ENCODE peak calls at places on chromosome 7, in six cellular contexts. N is brain microvascular endothelial cell, U is psoas muscle, E is stomach, K is ovary, T is right cardiac atrium. P is an unnamed sample.

GRCh38 chr7:101676062-101676461 is 47.0 kb upstream of the MYL10 start:
- DNase-seq in T (peak; percentile 19), U (no peak), K (no peak), N (no peak), E (no peak), P (no peak)

GRCh38 chr7:50528266-50529092 is 36.7 kb downstream of the DDC start:
- DNase-seq in U (no peak), E (no peak), T (no peak), N (no peak), K (no peak), P (no peak)

GRCh38 chr7:98467570-98468312 is 66.9 kb upstream of the BAIAP2L1 start:
- DNase-seq in K (no peak), E (no peak), U (no peak), T (no peak), N (no peak), P (no peak)

GRCh38 chr7:39587393-39587792 is 21.2 kb downstream of the YAE1 start:
- DNase-seq in U (no peak), T (no peak), K (no peak), E (no peak), N (peak; percentile 53), P (peak; percentile 55)

GRCh38 chr7:16644987-16645592 is 464 bp downstream of the ANKMY2 start:
- DNase-seq in N (no peak), U (no peak), T (peak; percentile 70), E (peak; percentile 27), K (peak; percentile 70), P (no peak)

GRCh38 chr7:101906291-101907260 is 89.2 kb downstream of the CUX1 start:
- DNase-seq in K (no peak), E (no peak), N (no peak), U (no peak), T (no peak), P (no peak)

GRCh38 chr7:130369110-130369711 is 11.1 kb upstream of the CPA1 start:
- DNase-seq in T (no peak), N (peak; percentile 78), E (no peak), K (peak; percentile 62), U (no peak), P (no peak)

GRCh38 chr7:116633131-116633988 is 38.6 kb upstream of the MET start:
- DNase-seq in T (no peak), K (peak; percentile 21), N (no peak), E (no peak), U (peak; percentile 79), P (peak; percentile 95)

GRCh38 chr7:101705327-101705726 is 76.2 kb upstream of the MYL10 start:
- DNase-seq in E (no peak), K (no peak), N (no peak), T (no peak), U (no peak), P (peak; percentile 38)

GRCh38 chr7:1324028-1324900 is 91.6 kb downstream of the UNCX start:
- DNase-seq in K (no peak), E (no peak), U (no peak), T (no peak), N (no peak), P (no peak)

GRCh38 chr7:95601324-95601723 is 5.0 kb upstream of the PDK4 start:
- DNase-seq in E (no peak), N (no peak), U (no peak), K (no peak), T (no peak), P (no peak)

GRCh38 chr7:72123913-72124312 is 288.2 kb downstream of the CALN1 start:
- DNase-seq in T (no peak), E (no peak), N (no peak), U (no peak), K (no peak), P (no peak)

GRCh38 chr7:29194594-29195417 is at the start of gene CHN2:
- DNase-seq in N (peak; percentile 5), U (peak; percentile 71), E (peak; percentile 75), K (peak; percentile 64), T (peak; percentile 77), P (peak; percentile 37)

GRCh38 chr7:83101540-83101939 is 61.1 kb downstream of the PCLO start:
- DNase-seq in T (no peak), U (no peak), N (no peak), E (no peak), K (no peak), P (no peak)

GRCh38 chr7:82600601-82601000 is 157.0 kb upstream of the CACNA2D1 start:
- DNase-seq in N (no peak), T (no peak), U (no peak), K (no peak), E (no peak), P (no peak)

GRCh38 chr7:24697416-24697815 is 59.8 kb downstream of the GSDME start:
- DNase-seq in E (no peak), K (no peak), T (no peak), U (no peak), N (no peak), P (no peak)

GRCh38 chr7:88184848-88185304 is 35.0 kb downstream of the SRI start:
- DNase-seq in T (peak; percentile 38), U (no peak), K (no peak), E (no peak), N (peak; percentile 8), P (peak; percentile 86)

GRCh38 chr7:99209781-99210180 is 1.9 kb upstream of the KPNA7 start:
- DNase-seq in N (no peak), E (no peak), T (no peak), U (no peak), K (no peak), P (no peak)

GRCh38 chr7:135160858-135161653 is 9.5 kb downstream of the CYREN start:
- DNase-seq in E (no peak), K (no peak), N (no peak), T (no peak), U (no peak), P (no peak)

GRCh38 chr7:38257350-38257677 is 16.1 kb downstream of the TARP start:
- DNase-seq in N (no peak), K (no peak), U (no peak), T (no peak), E (no peak), P (no peak)

DNA sequence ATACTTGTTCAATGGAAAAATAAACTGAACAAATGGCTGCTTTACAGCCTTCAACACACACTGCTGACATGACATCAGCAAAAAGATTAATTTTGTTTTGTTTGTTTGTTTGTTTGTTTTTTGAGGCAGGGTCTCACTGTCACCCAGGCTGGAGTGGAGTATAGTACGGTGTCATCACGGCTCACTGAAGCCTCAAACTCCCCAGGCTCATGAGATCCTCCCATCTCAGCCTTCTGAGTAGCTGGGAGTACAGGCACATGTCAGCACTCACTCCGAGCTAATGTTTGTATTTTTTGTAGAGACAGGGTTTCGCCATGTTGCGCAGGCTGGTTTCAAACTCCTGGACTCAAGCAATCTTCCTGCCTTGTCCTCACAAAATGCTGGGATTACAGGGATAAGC is 10.9 kb downstream of the TARP start:
- DNase-seq in T (no peak), E (no peak), K (no peak), U (no peak), N (no peak), P (no peak)
- H3K27ac ChIP-seq in T (no peak overlapping the region), E (no peak overlapping the region), K (no peak overlapping the region), U (no peak overlapping the region), N (no peak overlapping the region), P (no peak overlapping the region)

DNA sequence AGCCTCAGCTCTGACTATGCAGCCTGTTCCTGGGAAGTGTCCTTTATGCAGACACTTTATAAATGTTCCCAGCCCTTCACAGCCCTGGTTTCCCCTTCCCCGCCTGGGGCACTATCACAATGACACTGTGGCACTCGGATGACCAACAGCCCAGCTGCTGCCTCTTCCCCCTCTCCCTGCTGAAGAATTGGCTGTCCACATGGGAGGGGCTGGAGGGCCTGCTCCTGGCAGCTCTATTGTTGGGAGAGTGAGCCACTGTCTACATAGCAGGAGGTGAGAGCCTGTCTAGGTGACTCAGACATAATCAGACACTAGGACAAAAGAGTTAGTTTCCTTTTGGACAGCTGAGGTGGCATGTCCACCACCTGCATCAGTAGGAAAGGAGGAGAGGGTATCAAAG is 437.5 kb downstream of the PLXNA4 start:
- DNase-seq in N (no peak), E (no peak), K (no peak), U (peak; percentile 61), T (no peak), P (peak; percentile 61)
- H3K27ac ChIP-seq in N (no peak overlapping the region), E (no peak overlapping the region), K (no peak overlapping the region), U (peak overlapping the region; percentile 30), T (no peak overlapping the region), P (no peak overlapping the region)

GRCh38 chr7:93476491-93477344 is 97.8 kb downstream of the CALCR start:
- DNase-seq in K (no peak), U (no peak), E (no peak), N (no peak), T (no peak), P (no peak)

GRCh38 chr7:93475811-93476210 is 98.7 kb downstream of the CALCR start:
- DNase-seq in N (no peak), U (no peak), E (no peak), K (no peak), T (no peak), P (no peak)
- H3K27ac ChIP-seq in N (no peak overlapping the region), U (no peak overlapping the region), E (no peak overlapping the region), K (no peak overlapping the region), T (no peak overlapping the region), P (no peak overlapping the region)

GRCh38 chr7:107100824-107101223 is 56.3 kb downstream of the PRKAR2B start:
- DNase-seq in T (no peak), U (no peak), N (no peak), K (no peak), E (no peak), P (no peak)
- H3K27ac ChIP-seq in T (no peak overlapping the region), U (no peak overlapping the region), N (no peak overlapping the region), K (no peak overlapping the region), E (no peak overlapping the region), P (no peak overlapping the region)

GRCh38 chr7:129144095-129144833 is at the start of gene TSPAN33:
- DNase-seq in K (peak; percentile 81), N (peak; percentile 48), E (peak; percentile 86), U (peak; percentile 84), T (peak; percentile 91), P (peak; percentile 71)
- H3K27ac ChIP-seq in K (no peak within 1 kb of the TSS), N (no peak within 1 kb of the TSS), E (no peak within 1 kb of the TSS), U (no peak within 1 kb of the TSS), T (no peak within 1 kb of the TSS), P (no peak within 1 kb of the TSS)

GRCh38 chr7:14888904-14889482 is 13.6 kb downstream of the DGKB start:
- DNase-seq in K (no peak), U (no peak), E (no peak), N (no peak), T (no peak), P (no peak)
- H3K27ac ChIP-seq in K (no peak overlapping the region), U (no peak overlapping the region), E (no peak overlapping the region), N (no peak overlapping the region), T (no peak overlapping the region), P (no peak overlapping the region)

GRCh38 chr7:121994625-121995410 is 121.9 kb downstream of the PTPRZ1 start:
- DNase-seq in K (peak; percentile 42), T (peak; percentile 42), N (peak; percentile 76), E (peak; percentile 72), U (no peak), P (peak; percentile 69)
- H3K27ac ChIP-seq in K (no peak overlapping the region), T (no peak overlapping the region), N (no peak overlapping the region), E (no peak overlapping the region), U (no peak overlapping the region), P (no peak overlapping the region)

GRCh38 chr7:43625977-43626376 is 43.1 kb downstream of the STK17A start:
- DNase-seq in E (no peak), T (no peak), K (no peak), U (no peak), N (no peak), P (no peak)
- H3K27ac ChIP-seq in E (peak overlapping the region; percentile 9), T (peak overlapping the region; percentile 35), K (no peak overlapping the region), U (no peak overlapping the region), N (no peak overlapping the region), P (no peak overlapping the region)

P was measured in mammary epithelial cell.